ENCODE peak calls at places on chromosomes 4 and X, in ten cellular contexts. R, H, W, X, V, L, C, Z, A and O are unnamed samples. For H3K4me1, the result is how much of the 10 kb centered on the place peaks cover.

GRCh38 chr4:179415842-179416223 is 1973.6 kb upstream of the AGA start:
- DNase-seq in R (no peak), H (no peak), W (no peak), X (no peak), V (no peak), L (peak), C (no peak), Z (no peak), A (no peak), O (no peak)

GRCh38 chr4:84966382-84967291 is at the start of gene WDFY3:
- DNase-seq in R (peak), H (peak), W (peak), X (no peak), V (peak), L (peak), C (peak), Z (peak), A (peak), O (peak)

GRCh38 chr4:38180456-38180855 is 220.3 kb downstream of the PTTG2 start:
- DNase-seq in R (no peak), H (no peak), W (no peak), X (no peak), V (no peak), L (peak), C (no peak), Z (no peak), A (no peak), O (no peak)

GRCh38 chr4:105060628-105061027 is 86.0 kb upstream of the TET2 start:
- DNase-seq in R (no peak), H (no peak), W (no peak), X (no peak), V (no peak), L (no peak), C (no peak), Z (no peak), A (no peak), O (no peak)

GRCh38 chrX:25001808-25002657 is 13.7 kb downstream of the ARX start:
- DNase-seq in R (no peak), H (no peak), W (no peak), X (no peak), V (no peak), L (no peak), C (no peak), Z (no peak), A (no peak), O (no peak)

GRCh38 chr4:72909461-72909860 is 160.1 kb downstream of the COX18 start:
- DNase-seq in R (no peak), H (no peak), W (no peak), X (no peak), V (peak), L (peak), C (no peak), Z (no peak), A (no peak), O (peak)

GRCh38 chr4:154004859-154005520 is 216.1 kb upstream of the SFRP2 start:
- DNase-seq in R (peak), H (peak), W (peak), X (no peak), V (no peak), L (no peak), C (no peak), Z (no peak), A (no peak), O (no peak)

GRCh38 chrX:85020216-85020615 is 16.5 kb downstream of the APOOL start:
- DNase-seq in R (no peak), H (no peak), W (no peak), X (no peak), V (no peak), L (no peak), C (no peak), Z (no peak), A (no peak), O (no peak)

GRCh38 chrX:133375558-133376340 is 39.5 kb downstream of the GPC4 start:
- DNase-seq in R (peak), H (no peak), W (no peak), X (no peak), V (peak), L (no peak), C (no peak), Z (peak), A (no peak), O (no peak)

GRCh38 chrX:13428055-13428786 is 108.4 kb upstream of the ATXN3L start:
- DNase-seq in R (no peak), H (no peak), W (no peak), X (no peak), V (no peak), L (peak), C (no peak), Z (no peak), A (no peak), O (no peak)

GRCh38 chr4:70892086-70892769 is 9.9 kb upstream of the MOB1B start:
- DNase-seq in R (peak), H (peak), W (peak), X (no peak), V (no peak), L (no peak), C (no peak), Z (peak), A (no peak), O (no peak)

GRCh38 chr4:148270600-148270999 is 171.6 kb downstream of the NR3C2 start:
- DNase-seq in R (no peak), H (no peak), W (no peak), X (no peak), V (no peak), L (no peak), C (no peak), Z (no peak), A (no peak), O (no peak)

GRCh38 chr4:55910140-55910539 is 38.6 kb upstream of the CEP135 start:
- DNase-seq in R (no peak), H (no peak), W (no peak), X (no peak), V (no peak), L (no peak), C (no peak), Z (no peak), A (no peak), O (no peak)

GRCh38 chr4:34850983-34851382 is 1393.3 kb downstream of the ARAP2 start:
- DNase-seq in R (no peak), H (no peak), W (no peak), X (no peak), V (no peak), L (no peak), C (no peak), Z (no peak), A (no peak), O (no peak)

DNA sequence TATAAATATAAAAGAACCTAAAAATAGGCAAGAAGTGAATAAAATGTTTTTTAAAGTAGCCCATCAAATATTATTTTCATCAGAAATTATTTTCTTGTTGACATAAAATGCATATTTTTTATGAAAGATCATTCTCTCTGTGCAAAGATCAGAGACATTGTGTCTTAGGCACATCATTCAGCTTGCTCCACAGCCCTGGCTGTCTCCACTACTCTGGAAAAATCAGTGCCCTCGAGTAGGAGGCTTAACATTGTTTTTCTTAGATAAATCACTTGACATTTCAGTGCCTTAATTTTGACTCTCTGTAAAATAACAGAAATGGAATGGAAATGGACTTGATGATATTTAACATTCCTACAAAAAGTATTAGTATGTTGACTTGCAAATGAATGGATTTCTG is 77.9 kb downstream of the FAT4 start:
- DNase-seq in R (no peak), H (no peak), W (no peak), X (no peak), V (no peak), L (no peak), C (no peak), Z (no peak), A (no peak), O (no peak)
- H3K4me1 ChIP-seq in R (under half), H (under half), W (half or more), X (under half), V (under half), L (under half), C (under half), Z (under half), A (under half), O (under half)

GRCh38 chr4:41391271-41391670 is 134.5 kb downstream of the UCHL1 start:
- DNase-seq in R (no peak), H (no peak), W (no peak), X (no peak), V (no peak), L (no peak), C (no peak), Z (no peak), A (no peak), O (no peak)
- H3K4me1 ChIP-seq in R (under half), H (under half), W (under half), X (under half), V (under half), L (under half), C (under half), Z (under half), A (under half), O (under half)

GRCh38 chr4:77306496-77306895 is 149.5 kb downstream of the CCNG2 start:
- DNase-seq in R (no peak), H (no peak), W (no peak), X (no peak), V (no peak), L (no peak), C (no peak), Z (no peak), A (no peak), O (no peak)
- H3K4me1 ChIP-seq in R (under half), H (under half), W (under half), X (under half), V (under half), L (under half), C (under half), Z (under half), A (under half), O (under half)

DNA sequence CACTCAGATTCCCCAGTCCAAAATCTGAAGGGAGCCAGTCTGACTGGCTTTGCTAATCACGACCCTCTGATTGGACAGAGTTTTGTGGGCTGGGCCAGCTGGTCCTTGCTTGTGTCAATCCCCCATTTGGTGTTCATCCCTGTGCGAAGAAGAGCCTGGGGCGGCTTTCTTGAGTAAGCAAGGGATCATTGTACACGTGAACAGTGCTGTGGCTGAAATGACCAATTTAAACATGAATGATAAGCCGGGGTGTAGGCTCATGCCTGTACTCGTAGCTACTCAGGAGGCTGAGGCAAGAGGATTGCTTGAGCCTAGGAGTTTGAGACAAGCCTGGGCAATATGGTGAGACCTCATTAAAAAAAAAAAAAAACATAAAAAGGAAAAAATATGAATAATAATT is 379.1 kb downstream of the RAPGEF2 start:
- DNase-seq in R (no peak), H (no peak), W (no peak), X (no peak), V (no peak), L (no peak), C (no peak), Z (no peak), A (no peak), O (no peak)
- H3K4me1 ChIP-seq in R (under half), H (under half), W (under half), X (under half), V (under half), L (under half), C (under half), Z (under half), A (under half), O (under half)

DNA sequence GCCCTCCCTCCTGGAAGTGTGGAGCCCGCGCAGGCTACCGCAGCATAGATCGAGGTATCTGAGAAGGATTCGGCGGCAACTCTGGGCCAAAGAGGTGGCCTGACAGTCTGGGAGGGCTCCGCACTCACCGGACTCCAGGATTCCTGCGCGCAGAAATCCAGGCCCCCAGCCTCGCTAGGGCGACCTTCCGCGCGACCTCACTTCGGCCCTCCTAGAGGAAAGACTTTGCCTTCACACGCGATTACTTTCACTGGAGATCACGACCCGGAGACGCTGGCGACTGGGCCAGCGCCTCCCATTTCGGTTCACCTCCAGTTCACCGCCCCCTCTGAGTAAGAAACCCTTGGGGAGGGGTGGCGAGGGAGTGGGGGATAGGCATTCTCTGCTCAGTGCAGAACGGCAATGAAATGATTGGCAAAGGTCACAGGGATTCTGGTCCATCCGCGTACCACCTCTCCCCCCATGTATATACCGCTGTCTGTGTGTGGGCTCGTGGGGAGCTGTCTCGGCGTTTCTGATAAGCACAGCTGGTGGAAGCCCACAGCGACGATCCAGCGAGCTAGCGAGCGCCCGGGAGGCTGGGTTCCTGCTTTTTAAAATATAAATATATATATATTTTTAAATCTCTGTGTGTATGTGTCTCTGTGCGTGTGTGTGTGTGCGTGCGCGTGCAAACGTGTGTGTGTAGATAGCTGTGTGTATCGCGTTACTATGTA is 2.5 kb downstream of the POU3F4 start:
- DNase-seq in R (no peak), H (no peak), W (no peak), X (no peak), V (peak), L (peak), C (no peak), Z (no peak), A (no peak), O (no peak)
- H3K4me1 ChIP-seq in R (under half), H (under half), W (under half), X (under half), V (under half), L (under half), C (under half), Z (under half), A (under half), O (under half)

GRCh38 chr4:109996531-109996930 is 83.8 kb downstream of the EGF start:
- DNase-seq in R (no peak), H (no peak), W (no peak), X (no peak), V (no peak), L (no peak), C (no peak), Z (no peak), A (no peak), O (no peak)
- H3K4me1 ChIP-seq in R (under half), H (under half), W (under half), X (under half), V (under half), L (under half), C (under half), Z (under half), A (under half), O (under half)

DNA sequence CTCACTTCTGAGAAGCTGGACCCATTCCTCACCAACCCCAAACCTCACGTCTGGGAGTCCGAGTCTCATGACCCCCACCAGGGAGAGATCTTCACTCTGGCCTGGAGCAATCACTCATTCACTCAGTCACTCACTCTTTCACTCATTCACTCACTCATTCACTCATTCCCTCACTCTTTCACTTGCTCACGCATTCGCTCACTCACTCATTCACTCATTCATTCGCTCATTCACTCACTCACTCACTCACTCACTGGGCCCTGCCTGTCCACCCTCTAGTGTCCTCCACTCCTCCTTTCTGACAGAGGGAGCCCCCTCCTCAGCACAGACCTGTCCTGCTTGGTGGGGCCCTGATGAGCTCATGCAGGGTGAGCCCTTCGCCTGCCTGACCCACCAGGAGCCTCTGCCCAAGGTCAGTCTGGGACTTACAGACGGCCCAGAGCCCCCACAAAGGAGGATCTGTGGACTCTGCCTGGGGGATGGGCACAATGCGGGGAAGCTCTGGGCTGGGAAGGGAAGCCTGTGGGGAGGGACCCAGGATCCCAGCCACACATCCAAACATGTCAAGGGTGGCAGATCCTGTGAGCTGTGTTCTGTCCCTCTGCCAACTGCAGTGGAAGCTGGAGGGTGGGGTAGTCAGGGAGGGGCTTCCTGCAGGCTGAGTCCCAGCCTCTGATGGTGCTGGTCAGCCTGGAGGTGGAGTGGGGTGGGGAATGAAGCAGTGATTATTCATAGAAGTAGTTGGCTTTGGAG is 18.5 kb downstream of the CPZ start:
- DNase-seq in R (no peak), H (no peak), W (no peak), X (no peak), V (no peak), L (no peak), C (no peak), Z (no peak), A (no peak), O (no peak)
- H3K4me1 ChIP-seq in R (under half), H (under half), W (under half), X (under half), V (under half), L (under half), C (under half), Z (under half), A (under half), O (under half)

DNA sequence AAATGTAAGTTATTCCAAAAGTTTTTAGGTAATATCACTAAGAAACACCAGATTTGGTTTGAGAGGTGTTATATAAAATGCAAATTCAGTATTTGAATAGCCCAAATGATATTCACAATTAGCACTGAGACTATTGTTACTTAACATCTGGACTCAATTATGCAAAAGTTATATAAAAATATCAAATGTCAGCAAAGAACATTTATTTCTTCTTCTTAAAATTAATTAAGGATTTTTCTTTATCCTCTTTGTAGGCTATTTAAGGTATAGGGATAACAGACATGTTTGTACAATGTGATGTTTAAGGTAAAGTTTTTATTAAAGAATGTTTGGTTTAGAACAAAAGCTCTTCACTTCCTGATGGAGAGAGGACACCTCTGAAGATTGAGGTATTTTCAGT is 63.3 kb upstream of the GK2 start:
- DNase-seq in R (no peak), H (no peak), W (no peak), X (no peak), V (no peak), L (no peak), C (no peak), Z (no peak), A (no peak), O (no peak)
- H3K4me1 ChIP-seq in R (under half), H (under half), W (under half), X (under half), V (under half), L (under half), C (under half), Z (under half), A (under half), O (under half)

GRCh38 chr4:173177232-173177631 is 8.6 kb downstream of the GALNT7 start:
- DNase-seq in R (no peak), H (no peak), W (no peak), X (no peak), V (no peak), L (no peak), C (no peak), Z (no peak), A (no peak), O (no peak)
- H3K4me1 ChIP-seq in R (under half), H (under half), W (under half), X (under half), V (under half), L (half or more), C (under half), Z (under half), A (under half), O (under half)